ENCODE peak calls at places on chromosomes 6 and 20, in six cellular contexts. B, C, M, W, Q and T are unnamed samples. For H3K4me1, the result is how much of the 10 kb centered on the place peaks cover.

GRCh38 chr6:2909718-2910117 is 6.6 kb upstream of the SERPINB9 start:
- DNase-seq in B (no peak), Q (no peak), C (no peak), M (no peak), W (no peak), T (no peak)

GRCh38 chr6:31180500-31180899 is 10.0 kb upstream of the POU5F1 start:
- DNase-seq in B (peak), M (no peak), W (peak), C (peak), Q (no peak), T (no peak)

GRCh38 chr6:84967389-84967788 is 203.0 kb upstream of the TBX18 start:
- DNase-seq in M (peak), Q (peak), C (no peak), W (no peak), B (no peak), T (no peak)

GRCh38 chr6:25882066-25882496 is 8.0 kb upstream of the SLC17A3 start:
- DNase-seq in B (peak), Q (no peak), C (peak), W (peak), M (no peak), T (no peak)

GRCh38 chr20:5784735-5785134 is 34.5 kb downstream of the SHLD1 start:
- DNase-seq in B (peak), C (peak), M (no peak), Q (no peak), W (peak), T (no peak)

GRCh38 chr6:89818977-89819335 is 638 bp downstream of the MDN1 start:
- DNase-seq in W (no peak), C (no peak), M (no peak), B (no peak), Q (peak), T (no peak)

GRCh38 chr20:24799971-24800580 is 149.0 kb upstream of the CST7 start:
- DNase-seq in C (no peak), M (no peak), B (peak), Q (no peak), W (no peak), T (no peak)

GRCh38 chr6:134754013-134754690 is 195.7 kb downstream of the ALDH8A1 start:
- DNase-seq in W (no peak), C (no peak), B (no peak), Q (no peak), M (no peak), T (no peak)

GRCh38 chr6:134253681-134254080 is 64.2 kb downstream of the SGK1 start:
- DNase-seq in M (no peak), C (no peak), W (no peak), Q (no peak), B (no peak), T (no peak)

GRCh38 chr20:46984391-46984790 is 89.7 kb downstream of the EYA2 start:
- DNase-seq in M (no peak), W (no peak), C (no peak), B (no peak), Q (no peak), T (no peak)

GRCh38 chr20:9103955-9104354 is 35.1 kb downstream of the PLCB4 start:
- DNase-seq in C (no peak), Q (peak), M (no peak), W (no peak), B (no peak), T (no peak)

GRCh38 chr6:56708810-56709597 is 66.3 kb upstream of the DST start:
- DNase-seq in Q (peak), W (no peak), M (no peak), B (no peak), C (no peak), T (no peak)

GRCh38 chr6:29617782-29618557 is 15.0 kb downstream of the GABBR1 start:
- DNase-seq in M (no peak), C (no peak), W (no peak), B (no peak), Q (no peak), T (no peak)

GRCh38 chr6:134689177-134689576 is 260.7 kb downstream of the ALDH8A1 start:
- DNase-seq in B (no peak), C (no peak), M (no peak), W (no peak), Q (peak), T (no peak)

GRCh38 chr6:160678230-160678629 is 14.2 kb upstream of the LPA start:
- DNase-seq in W (no peak), Q (peak), B (no peak), M (no peak), C (no peak), T (no peak)

GRCh38 chr6:117494694-117495318 is 12.3 kb downstream of the DCBLD1 start:
- DNase-seq in M (no peak), C (no peak), B (no peak), Q (peak), W (no peak), T (no peak)

GRCh38 chr6:117495873-117496272 is 13.4 kb downstream of the DCBLD1 start:
- DNase-seq in W (no peak), B (no peak), C (no peak), M (no peak), Q (peak), T (no peak)

GRCh38 chr6:117493470-117493869 is 11.0 kb downstream of the DCBLD1 start:
- DNase-seq in B (no peak), C (no peak), W (no peak), M (no peak), Q (no peak), T (no peak)

GRCh38 chr6:117495425-117495824 is 13.0 kb downstream of the DCBLD1 start:
- DNase-seq in C (no peak), B (no peak), M (no peak), Q (peak), W (no peak), T (no peak)

DNA sequence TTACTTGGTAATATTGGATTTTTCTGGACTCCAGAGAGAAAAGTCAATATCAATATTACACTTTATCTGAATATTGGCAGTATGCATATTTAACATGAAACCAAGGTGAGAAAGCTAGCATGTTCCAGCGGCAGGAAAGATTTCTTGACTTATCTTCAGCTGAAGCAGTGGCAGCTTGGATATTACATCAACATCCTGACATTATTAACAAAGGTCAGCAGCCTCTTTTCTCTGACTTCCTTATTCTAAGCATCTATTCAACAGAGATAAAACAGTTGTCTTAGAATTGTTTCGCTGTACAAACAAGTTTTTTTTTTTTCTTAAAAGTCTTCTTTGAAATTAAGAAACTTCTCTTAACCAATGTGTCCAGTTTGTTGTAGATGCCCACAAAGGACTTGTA is 11.8 kb downstream of the DCBLD1 start:
- DNase-seq in M (no peak), B (no peak), C (no peak), Q (no peak), W (no peak), T (no peak)
- H3K4me1 ChIP-seq in M (under half), B (half or more), C (under half), Q (half or more), W (under half), T (under half)

GRCh38 chr20:62357681-62358080 is 9.4 kb downstream of the LAMA5 start:
- DNase-seq in W (no peak), Q (no peak), C (peak), B (no peak), M (no peak), T (no peak)

GRCh38 chr20:62358171-62358719 is 8.9 kb downstream of the LAMA5 start:
- DNase-seq in M (no peak), C (peak), B (no peak), W (no peak), Q (no peak), T (no peak)

GRCh38 chr20:62358728-62359490 is 8.2 kb downstream of the LAMA5 start:
- DNase-seq in B (no peak), C (peak), M (no peak), W (no peak), Q (no peak), T (no peak)

GRCh38 chr20:62360854-62361798 is 6.0 kb downstream of the LAMA5 start:
- DNase-seq in Q (no peak), M (no peak), C (peak), W (peak), B (peak), T (no peak)

GRCh38 chr20:62359491-62360121 is 7.5 kb downstream of the LAMA5 start:
- DNase-seq in Q (no peak), W (no peak), C (peak), M (no peak), B (peak), T (no peak)
- H3K4me1 ChIP-seq in Q (half or more), W (half or more), C (under half), M (under half), B (half or more), T (half or more)

DNA sequence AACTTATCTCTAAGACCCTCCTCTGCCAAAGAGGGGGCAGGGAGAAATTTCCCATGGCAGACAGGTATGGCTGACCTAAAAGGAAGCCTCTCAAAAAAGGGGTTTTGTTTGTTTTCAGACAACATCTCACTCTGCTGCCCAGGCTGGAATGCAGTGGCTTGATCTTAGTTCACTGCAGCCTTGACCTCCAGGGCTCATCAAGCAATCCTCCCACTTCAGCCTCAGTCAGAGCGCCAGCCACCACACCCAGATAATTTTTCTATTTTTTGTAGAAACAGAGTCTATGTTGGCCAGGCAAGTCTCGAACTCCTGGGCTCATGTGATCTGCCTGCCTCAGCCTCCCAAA is 3.8 kb downstream of the EZR start:
- DNase-seq in C (no peak), B (no peak), W (no peak), M (no peak), Q (no peak), T (no peak)
- H3K4me1 ChIP-seq in C (half or more), B (half or more), W (under half), M (half or more), Q (under half), T (under half)

DNA sequence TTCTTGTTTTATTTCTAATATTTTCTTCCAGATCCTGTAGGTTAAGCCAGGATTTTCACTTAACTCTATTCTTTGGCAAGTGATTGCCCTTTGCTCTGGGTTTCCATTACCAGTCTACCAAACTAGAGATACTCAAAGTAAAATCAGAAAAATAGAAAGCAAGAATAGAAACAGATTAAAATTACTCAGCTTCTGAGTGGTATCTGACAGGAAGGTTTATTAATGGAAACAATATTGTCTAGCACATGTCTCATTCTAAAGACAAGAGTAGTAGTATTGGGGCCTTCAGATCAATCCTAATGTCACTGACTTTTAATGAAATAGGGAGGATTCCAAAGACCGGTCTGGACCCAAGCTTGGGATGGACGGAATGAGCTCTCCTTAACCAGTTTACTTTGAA is 72.3 kb downstream of the SIM1 start:
- DNase-seq in W (no peak), Q (no peak), C (no peak), B (no peak), M (no peak), T (no peak)
- H3K4me1 ChIP-seq in W (under half), Q (under half), C (under half), B (under half), M (under half), T (under half)